ENCODE peak calls at places on chromosome 11, in four cellular contexts. One of them, this sample, is unnamed.

GRCh38 chr11:29310706-29311342 is 706.0 kb downstream of the KCNA4 start:
- DNase-seq in Caco-2: no peak
- DNase-seq in K562: no peak
- DNase-seq in testis: no peak
- DNase-seq in this sample: no peak

GRCh38 chr11:95680169-95680929 is 109.2 kb downstream of the FAM76B start:
- DNase-seq in Caco-2: peak
- DNase-seq in K562: no peak
- DNase-seq in testis: no peak
- DNase-seq in this sample: no peak

GRCh38 chr11:15178214-15178613 is 63.5 kb downstream of the INSC start:
- DNase-seq in Caco-2: no peak
- DNase-seq in K562: no peak
- DNase-seq in testis: no peak
- DNase-seq in this sample: no peak

GRCh38 chr11:45142241-45142885 is 4.1 kb upstream of the PRDM11 start:
- DNase-seq in Caco-2: no peak
- DNase-seq in K562: no peak
- DNase-seq in testis: no peak
- DNase-seq in this sample: peak

GRCh38 chr11:61893981-61894380 is 2.6 kb upstream of the FADS3 start:
- DNase-seq in Caco-2: no peak
- DNase-seq in K562: no peak
- DNase-seq in testis: no peak
- DNase-seq in this sample: no peak

GRCh38 chr11:129608711-129609110 is 206.9 kb upstream of the TMEM45B start:
- DNase-seq in Caco-2: no peak
- DNase-seq in K562: no peak
- DNase-seq in testis: no peak
- DNase-seq in this sample: no peak

GRCh38 chr11:32312865-32313403 is 122.4 kb downstream of the WT1 start:
- DNase-seq in Caco-2: peak
- DNase-seq in K562: peak
- DNase-seq in testis: peak
- DNase-seq in this sample: no peak

GRCh38 chr11:134628426-134628825 is 216.4 kb upstream of the B3GAT1 start:
- DNase-seq in Caco-2: no peak
- DNase-seq in K562: no peak
- DNase-seq in testis: no peak
- DNase-seq in this sample: peak

GRCh38 chr11:12791245-12791644 is 117.0 kb downstream of the TEAD1 start:
- DNase-seq in Caco-2: no peak
- DNase-seq in K562: no peak
- DNase-seq in testis: no peak
- DNase-seq in this sample: no peak

GRCh38 chr11:69305885-69306540 is 12.1 kb downstream of the MYEOV start:
- DNase-seq in Caco-2: no peak
- DNase-seq in K562: no peak
- DNase-seq in testis: peak
- DNase-seq in this sample: no peak

GRCh38 chr11:117097567-117098268 is 510 bp downstream of the SIK3 start:
- DNase-seq in Caco-2: peak
- DNase-seq in K562: peak
- DNase-seq in testis: peak
- DNase-seq in this sample: peak

GRCh38 chr11:24198458-24198857 is 298.4 kb upstream of the LUZP2 start:
- DNase-seq in Caco-2: no peak
- DNase-seq in K562: no peak
- DNase-seq in testis: no peak
- DNase-seq in this sample: no peak

GRCh38 chr11:63573881-63574855 is 11.0 kb upstream of the PLAAT2 start:
- DNase-seq in Caco-2: peak
- DNase-seq in K562: peak
- DNase-seq in testis: peak
- DNase-seq in this sample: peak

GRCh38 chr11:5247479-5248192 is 2.0 kb downstream of the HBG1 start:
- DNase-seq in Caco-2: no peak
- DNase-seq in K562: peak
- DNase-seq in testis: no peak
- DNase-seq in this sample: no peak

GRCh38 chr11:111186308-111186967 is 59.1 kb upstream of the POU2AF2 start:
- DNase-seq in Caco-2: no peak
- DNase-seq in K562: no peak
- DNase-seq in testis: no peak
- DNase-seq in this sample: no peak

GRCh38 chr11:130403301-130403804 is 25.1 kb downstream of the ADAMTS8 start:
- DNase-seq in Caco-2: no peak
- DNase-seq in K562: no peak
- DNase-seq in testis: no peak
- DNase-seq in this sample: no peak

GRCh38 chr11:118939948-118940598 is 14.3 kb upstream of the BCL9L start:
- DNase-seq in Caco-2: no peak
- DNase-seq in K562: no peak
- DNase-seq in testis: no peak
- DNase-seq in this sample: no peak

GRCh38 chr11:47461876-47462275 is 12.9 kb upstream of the RAPSN start:
- DNase-seq in Caco-2: no peak
- DNase-seq in K562: no peak
- DNase-seq in testis: no peak
- DNase-seq in this sample: no peak

GRCh38 chr11:4050137-4050536 is 44.5 kb upstream of the RRM1 start:
- DNase-seq in Caco-2: no peak
- DNase-seq in K562: no peak
- DNase-seq in testis: no peak
- DNase-seq in this sample: no peak

GRCh38 chr11:111236355-111236754 is 9.2 kb upstream of the POU2AF2 start:
- DNase-seq in Caco-2: no peak
- DNase-seq in K562: no peak
- DNase-seq in testis: no peak
- DNase-seq in this sample: no peak

GRCh38 chr11:96155627-96156378 is 187.2 kb downstream of the MAML2 start:
- DNase-seq in Caco-2: peak
- DNase-seq in K562: peak
- DNase-seq in testis: peak
- DNase-seq in this sample: peak

GRCh38 chr11:118281284-118281683 is 17.2 kb upstream of the MPZL2 start:
- DNase-seq in Caco-2: no peak
- DNase-seq in K562: no peak
- DNase-seq in testis: no peak
- DNase-seq in this sample: peak

GRCh38 chr11:78630561-78631303 is 56.1 kb upstream of the NARS2 start:
- DNase-seq in Caco-2: no peak
- DNase-seq in K562: no peak
- DNase-seq in testis: no peak
- DNase-seq in this sample: peak

GRCh38 chr11:117520201-117520600 is 192.5 kb downstream of the CEP164 start:
- DNase-seq in Caco-2: no peak
- DNase-seq in K562: no peak
- DNase-seq in testis: peak
- DNase-seq in this sample: no peak

GRCh38 chr11:66082936-66083698 is 13.0 kb downstream of the PACS1 start:
- DNase-seq in Caco-2: no peak
- DNase-seq in K562: peak
- DNase-seq in testis: no peak
- DNase-seq in this sample: peak

GRCh38 chr11:534592-535518 is 521 bp downstream of the HRAS start:
- DNase-seq in Caco-2: peak
- DNase-seq in K562: peak
- DNase-seq in testis: peak
- DNase-seq in this sample: no peak

GRCh38 chr11:134592391-134592990 is 180.4 kb upstream of the B3GAT1 start:
- DNase-seq in Caco-2: peak
- DNase-seq in K562: peak
- DNase-seq in testis: peak
- DNase-seq in this sample: peak

DNA sequence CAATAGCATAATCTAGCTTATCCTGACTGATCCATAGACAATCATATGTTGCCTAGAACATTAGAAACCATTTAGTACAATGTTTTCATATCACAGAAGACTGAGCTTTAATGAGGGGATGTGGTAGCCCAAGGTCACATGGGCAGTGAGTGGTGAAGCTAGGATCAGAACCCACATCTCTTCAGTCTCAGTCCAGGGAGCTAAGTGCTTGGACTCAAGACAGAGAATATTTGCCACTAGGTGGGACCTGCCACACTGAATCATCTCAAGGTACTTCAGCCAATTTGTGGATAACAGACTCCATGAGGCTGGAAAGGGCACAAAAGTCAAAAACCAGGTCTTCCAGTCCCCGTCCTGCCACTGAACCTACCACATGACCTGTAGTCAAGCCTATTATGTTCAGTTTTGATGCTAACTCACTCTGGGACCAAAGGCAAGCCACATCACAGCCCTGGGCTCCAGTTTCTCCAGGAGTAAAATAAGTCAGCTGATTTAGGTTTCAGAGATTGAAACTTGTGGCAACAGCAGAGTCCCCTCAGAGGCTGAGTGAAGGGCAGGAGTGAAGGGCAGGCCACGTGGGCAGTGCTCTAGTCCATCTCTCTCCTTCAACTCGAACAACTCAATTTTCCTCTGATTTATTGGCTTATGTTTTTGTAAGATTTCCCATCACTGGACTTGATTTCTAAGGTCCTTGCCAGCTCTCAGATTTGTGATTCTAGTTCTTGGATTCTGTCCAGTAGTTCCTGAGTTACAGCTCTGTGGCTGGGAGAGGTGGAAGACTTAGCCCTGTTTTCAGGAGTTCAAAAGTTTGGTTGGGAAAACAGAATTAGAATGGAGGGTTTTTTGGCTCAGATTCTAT is 84.6 kb upstream of the PHOX2A start:
- DNase-seq in Caco-2: peak
- DNase-seq in K562: no peak
- DNase-seq in testis: no peak
- DNase-seq in this sample: no peak
- TF ChIP-seq CTCF in Caco-2: peak
- TF ChIP-seq CTCF in K562: peak
- TF ChIP-seq CTCF in testis: no peak
- TF ChIP-seq CTCF in this sample: no peak

DNA sequence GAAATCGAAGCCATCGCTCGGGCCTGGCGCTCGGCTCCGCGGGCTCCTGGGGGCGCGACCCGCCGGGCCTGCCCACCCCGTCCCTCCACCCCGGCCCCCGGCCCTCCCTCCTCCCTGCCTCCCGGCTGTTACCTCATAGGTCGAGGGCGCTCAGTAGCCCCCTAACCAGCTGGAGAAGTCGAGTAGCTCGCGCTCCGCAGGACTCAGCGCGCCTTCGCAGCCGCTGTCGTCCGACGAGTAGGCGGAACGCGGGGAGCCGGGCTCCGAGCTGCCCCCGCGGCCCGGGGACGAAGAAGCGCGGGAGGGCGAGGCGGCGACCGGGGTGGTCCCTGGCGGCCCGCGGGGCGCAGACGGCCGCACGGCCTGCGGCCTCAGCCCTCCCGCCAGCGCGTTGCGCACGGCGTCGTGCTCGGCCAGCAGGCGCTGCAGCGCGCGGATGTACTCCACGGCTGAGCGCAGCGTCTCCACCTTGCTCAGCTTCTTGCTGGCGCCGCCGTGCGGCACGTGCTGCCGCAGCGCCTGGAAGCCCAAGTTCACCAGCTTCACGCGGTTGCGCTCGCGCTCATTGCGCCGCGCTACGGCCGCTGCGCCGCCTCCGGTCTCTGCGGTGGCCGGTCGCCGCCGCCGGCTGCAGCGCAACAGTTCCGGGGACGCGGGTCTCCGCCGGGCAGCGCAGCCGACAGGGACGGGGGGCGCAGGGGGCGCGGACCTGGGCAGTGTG is 627 bp downstream of the ASCL2 start:
- DNase-seq in Caco-2: peak
- DNase-seq in K562: peak
- DNase-seq in testis: peak
- DNase-seq in this sample: no peak
- TF ChIP-seq CTCF in Caco-2: no peak
- TF ChIP-seq CTCF in K562: no peak
- TF ChIP-seq CTCF in testis: no peak
- TF ChIP-seq CTCF in this sample: no peak

DNA sequence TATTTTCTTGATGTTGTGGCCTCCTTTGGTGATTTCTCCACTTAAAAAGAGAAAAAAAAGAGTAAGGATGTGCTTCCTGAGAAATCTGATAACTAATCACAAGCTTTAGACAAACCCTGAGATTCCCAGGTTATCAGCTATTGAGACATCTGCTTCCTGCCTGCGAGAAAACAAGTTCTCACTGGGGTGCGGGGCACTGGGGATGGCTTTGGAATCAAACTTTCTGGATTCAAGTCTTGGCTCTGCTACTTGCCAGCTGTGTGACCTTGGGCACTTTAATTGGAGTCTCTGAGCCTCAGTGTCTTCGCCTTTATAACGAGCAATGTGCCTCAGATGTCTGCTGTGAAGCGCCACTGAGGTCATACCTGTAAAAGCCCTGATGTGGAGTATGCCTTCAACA is 152.5 kb upstream of the NAV2 start:
- DNase-seq in Caco-2: no peak
- DNase-seq in K562: no peak
- DNase-seq in testis: no peak
- DNase-seq in this sample: peak
- TF ChIP-seq CTCF in Caco-2: no peak
- TF ChIP-seq CTCF in K562: no peak
- TF ChIP-seq CTCF in testis: no peak
- TF ChIP-seq CTCF in this sample: no peak

GRCh38 chr11:65013692-65014145 is 241 bp upstream of the ARL2 start:
- DNase-seq in Caco-2: peak
- DNase-seq in K562: peak
- DNase-seq in testis: peak
- DNase-seq in this sample: peak
- TF ChIP-seq CTCF in Caco-2: no peak
- TF ChIP-seq CTCF in K562: peak
- TF ChIP-seq CTCF in testis: peak
- TF ChIP-seq CTCF in this sample: no peak

GRCh38 chr11:46362146-46363030 is 15.1 kb downstream of the DGKZ start:
- DNase-seq in Caco-2: no peak
- DNase-seq in K562: no peak
- DNase-seq in testis: no peak
- DNase-seq in this sample: no peak

GRCh38 chr11:46364791-46365190 is 16.7 kb upstream of the MDK start:
- DNase-seq in Caco-2: no peak
- DNase-seq in K562: no peak
- DNase-seq in testis: no peak
- DNase-seq in this sample: no peak

GRCh38 chr11:46363031-46363407 is 15.8 kb downstream of the DGKZ start:
- DNase-seq in Caco-2: no peak
- DNase-seq in K562: no peak
- DNase-seq in testis: no peak
- DNase-seq in this sample: peak

GRCh38 chr11:46364056-46364455 is 16.8 kb downstream of the DGKZ start:
- DNase-seq in Caco-2: no peak
- DNase-seq in K562: no peak
- DNase-seq in testis: no peak
- DNase-seq in this sample: no peak

DNA sequence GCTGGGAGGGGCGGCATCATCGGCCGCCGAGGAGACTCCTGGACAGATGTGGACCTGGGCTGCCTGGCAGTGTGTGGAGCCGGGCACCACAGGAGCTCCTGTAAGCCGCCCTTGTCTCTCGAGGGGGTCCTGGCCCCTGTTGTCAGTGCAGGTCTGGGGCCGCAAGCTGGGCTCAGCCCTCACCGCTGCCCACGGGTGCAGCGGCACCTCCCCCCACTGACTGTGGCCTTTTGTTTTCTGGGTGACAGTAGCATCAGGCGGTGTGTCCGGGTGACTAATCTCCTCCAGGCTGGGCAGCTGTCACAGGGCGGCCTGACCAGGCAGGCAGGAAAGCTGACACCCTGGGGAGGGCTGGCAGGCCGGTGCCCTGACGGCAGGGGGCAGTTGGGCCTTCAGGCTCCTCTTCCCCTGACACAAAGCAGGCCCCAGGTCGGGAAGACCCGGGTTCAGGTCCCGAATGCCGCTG is 16.2 kb downstream of the DGKZ start:
- DNase-seq in Caco-2: no peak
- DNase-seq in K562: no peak
- DNase-seq in testis: no peak
- DNase-seq in this sample: no peak
- TF ChIP-seq CTCF in Caco-2: no peak
- TF ChIP-seq CTCF in K562: no peak
- TF ChIP-seq CTCF in testis: no peak
- TF ChIP-seq CTCF in this sample: peak

This sample was measured in osteocyte.